ENCODE peak calls at places on chromosomes 6 and 20, in nine cellular contexts. F is fibroblast of pulmonary artery, X is GM12865, V is kidney, M is spleen, D is epithelial cell of esophagus, I is heart right ventricle, L is endodermal cell, K is neural progenitor cell. R is an unnamed sample.

GRCh38 chr20:416950-417800 is 9.1 kb downstream of the RBCK1 start:
- DNase-seq in L (no peak), V (no peak), M (peak), I (no peak), K (no peak), D (no peak), F (no peak), X (no peak), R (no peak)

GRCh38 chr6:82013561-82014275 is 233.8 kb downstream of the IBTK start:
- DNase-seq in M (no peak), K (no peak), V (no peak), L (no peak), I (peak), F (peak), X (no peak), D (peak), R (peak)

GRCh38 chr6:4607026-4607704 is 169.0 kb upstream of the CDYL start:
- DNase-seq in X (peak), K (no peak), I (no peak), D (peak), M (no peak), F (peak), V (peak), L (peak), R (peak)

GRCh38 chr6:167141667-167142432 is 15.9 kb downstream of the GPR31 start:
- DNase-seq in V (no peak), D (peak), K (peak), M (peak), F (peak), I (peak), L (peak), X (peak), R (peak)

GRCh38 chr20:24672886-24673677 is 203.7 kb downstream of the SYNDIG1 start:
- DNase-seq in K (no peak), F (peak), D (peak), V (peak), I (no peak), L (no peak), M (peak), X (no peak), R (peak)

GRCh38 chr6:137358273-137358672 is 135.9 kb downstream of the OLIG3 start:
- DNase-seq in M (no peak), L (peak), F (no peak), X (no peak), I (no peak), D (no peak), K (peak), V (no peak), R (no peak)

GRCh38 chr6:73180076-73180717 is 45.1 kb downstream of the KHDC1L start:
- DNase-seq in D (peak), V (no peak), K (no peak), X (no peak), I (no peak), M (no peak), L (no peak), F (no peak), R (no peak)

GRCh38 chr6:31042801-31043200 is 32.5 kb downstream of the MUC22 start:
- DNase-seq in L (peak), K (peak), V (no peak), M (no peak), F (peak), I (peak), X (peak), D (peak), R (peak)

GRCh38 chr20:31819083-31819784 is at the start of gene MYLK2:
- DNase-seq in F (no peak), D (no peak), X (no peak), I (no peak), M (no peak), K (no peak), V (no peak), L (no peak), R (no peak)

GRCh38 chr6:109865968-109866367 is 112.1 kb upstream of the GPR6 start:
- DNase-seq in K (no peak), I (no peak), M (no peak), F (no peak), V (no peak), X (peak), L (peak), D (no peak), R (no peak)

GRCh38 chr20:36604952-36605308 is 649 bp upstream of the RAB5IF start:
- DNase-seq in D (peak), I (peak), M (peak), V (peak), X (peak), K (peak), F (no peak), L (no peak), R (peak)

GRCh38 chr6:12801141-12801540 is 84.6 kb downstream of the PHACTR1 start:
- DNase-seq in X (no peak), F (peak), D (peak), I (no peak), K (no peak), V (no peak), L (no peak), M (no peak), R (no peak)

GRCh38 chr20:26135325-26136110 is 438.9 kb upstream of the ZNF337 start:
- DNase-seq in F (no peak), X (no peak), L (no peak), V (no peak), K (no peak), M (no peak), I (no peak), D (no peak), R (no peak)

GRCh38 chr20:38187512-38187911 is 22.4 kb upstream of the TGM2 start:
- DNase-seq in I (no peak), X (no peak), M (no peak), F (no peak), V (no peak), K (peak), D (peak), L (peak), R (peak)

GRCh38 chr6:131383421-131384411 is 189.3 kb upstream of the ARG1 start:
- DNase-seq in M (peak), L (peak), X (no peak), V (no peak), K (peak), F (no peak), I (no peak), D (no peak), R (no peak)

GRCh38 chr6:21767891-21768659 is 174.5 kb downstream of the SOX4 start:
- DNase-seq in L (no peak), K (no peak), D (peak), I (no peak), V (no peak), M (no peak), X (peak), F (peak), R (peak)

GRCh38 chr6:130453230-130453629 is 87.4 kb downstream of the TMEM200A start:
- DNase-seq in X (peak), I (no peak), K (no peak), D (peak), V (no peak), M (no peak), L (no peak), F (peak), R (peak)

GRCh38 chr6:84804720-84805119 is 40.3 kb upstream of the TBX18 start:
- DNase-seq in F (peak), V (no peak), D (peak), M (no peak), X (no peak), K (no peak), L (no peak), I (no peak), R (peak)

DNA sequence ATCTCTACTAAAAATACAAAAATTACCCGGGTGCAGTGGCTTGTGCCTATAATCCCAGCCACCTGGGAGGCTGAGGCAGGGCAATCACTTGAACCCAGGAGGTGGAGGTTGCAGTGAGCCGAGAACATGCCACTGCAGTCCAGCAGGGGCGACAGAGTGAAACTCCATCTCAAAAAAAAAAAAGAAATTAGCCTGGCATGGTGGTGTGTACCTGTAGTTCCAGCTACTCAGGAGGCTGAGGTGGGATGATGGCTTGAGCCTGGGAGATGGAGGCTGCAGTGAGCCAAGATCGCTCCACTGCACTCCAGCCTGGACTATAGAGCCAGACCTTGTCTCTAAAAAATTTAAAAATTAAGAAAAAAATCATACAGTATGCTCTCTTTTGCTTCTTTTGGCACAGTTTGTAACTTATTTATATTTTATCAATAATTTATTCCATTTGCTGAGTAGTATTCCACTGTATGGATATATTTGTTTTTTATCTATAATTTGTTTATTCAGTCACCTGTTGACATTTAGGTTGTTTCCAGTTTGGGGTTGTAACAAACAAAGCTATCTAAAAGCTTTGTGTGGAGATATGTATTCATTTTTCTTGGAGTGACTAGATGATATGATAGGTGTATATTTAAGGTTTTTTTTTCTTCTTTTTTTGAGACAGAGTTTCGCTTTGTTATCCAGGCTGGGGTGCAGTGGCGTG is 8.0 kb upstream of the MYBL2 start:
- DNase-seq in V (no peak), K (no peak), X (no peak), I (no peak), M (no peak), D (no peak), L (peak), F (no peak), R (no peak)
- TF ChIP-seq CTCF in V (no peak), K (peak), X (no peak), I (no peak), M (no peak), D (no peak), L (peak), F (no peak), R (peak)

DNA sequence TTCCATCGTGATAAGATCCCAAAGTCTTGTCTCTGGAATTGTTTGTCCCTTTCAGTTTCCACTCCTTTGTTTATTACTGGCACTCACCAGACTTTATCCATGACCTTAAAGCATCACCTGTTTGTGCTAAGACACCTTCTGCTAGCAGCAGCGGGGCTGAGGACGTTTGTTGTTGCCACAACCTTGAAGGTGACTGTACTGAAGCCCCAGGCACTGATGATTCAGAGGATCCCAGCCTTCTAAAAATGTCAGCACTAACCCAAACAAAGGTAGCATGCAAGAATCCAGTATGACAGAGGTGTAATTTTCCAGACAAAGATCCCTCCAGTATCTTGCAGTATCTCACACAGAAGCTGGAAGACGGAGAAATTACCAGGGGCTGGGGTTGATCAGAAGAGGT is 28.9 kb upstream of the SMIM8 start:
- DNase-seq in X (no peak), F (no peak), V (no peak), K (no peak), L (no peak), D (peak), I (no peak), M (no peak), R (no peak)
- H3K4me3 ChIP-seq in X (no peak), F (no peak), V (no peak), K (no peak), L (no peak), D (no peak), I (no peak), M (no peak), R (no peak)

GRCh38 chr20:45971675-45972499 is at the start of gene ZNF335:
- DNase-seq in K (peak), I (peak), V (peak), X (peak), L (peak), D (peak), M (peak), F (peak), R (peak)
- TF ChIP-seq CTCF in K (peak), I (peak), V (peak), X (peak), L (peak), D (peak), M (peak), F (peak), R (peak)

GRCh38 chr20:53099851-53100250 is 127.7 kb downstream of the TSHZ2 start:
- DNase-seq in D (no peak), X (no peak), M (no peak), K (peak), L (no peak), V (no peak), F (no peak), I (no peak), R (no peak)
- H3K4me3 ChIP-seq in D (no peak), X (no peak), M (no peak), K (peak), L (no peak), V (no peak), F (no peak), I (no peak), R (no peak)